ENCODE peak calls at places on chromosomes 3 and 15, in eight cellular contexts. F is iPS-NIHi11; N is stomach; B is upper lobe of right lung; Q is HT1080; A is astrocyte of the hippocampus; S is activated naive CD4-positive, alpha-beta T cell treated with Interleukin-2 at 50 U/mL for 16 hours; V is sigmoid colon. Z is an unnamed sample.

GRCh38 chr15:90327313-90327712 is 24.8 kb upstream of the ZNF774 start:
- DNase-seq in F (no peak), N (no peak), B (no peak), Q (no peak), A (no peak), S (no peak), V (peak), Z (no peak)

GRCh38 chr3:72944696-72945095 is 51.9 kb upstream of the PPP4R2 start:
- DNase-seq in F (no peak), N (no peak), B (no peak), Q (no peak), A (no peak), S (no peak), V (no peak), Z (no peak)

GRCh38 chr3:73493543-73494314 is 131.0 kb downstream of the PDZRN3 start:
- DNase-seq in F (no peak), N (no peak), B (no peak), Q (no peak), A (peak), S (no peak), V (no peak), Z (no peak)

GRCh38 chr3:127803619-127804018 is 18.7 kb downstream of the MGLL start:
- DNase-seq in F (no peak), N (no peak), B (no peak), Q (peak), A (peak), S (no peak), V (no peak), Z (no peak)

GRCh38 chr15:38129531-38130199 is 123.0 kb upstream of the SPRED1 start:
- DNase-seq in F (no peak), N (peak), B (peak), Q (peak), A (peak), S (no peak), V (peak), Z (peak)

GRCh38 chr3:54988302-54989022 is 60.6 kb upstream of the LRTM1 start:
- DNase-seq in F (no peak), N (no peak), B (no peak), Q (no peak), A (peak), S (no peak), V (peak), Z (peak)

GRCh38 chr3:127889461-127889863 is 25.6 kb upstream of the KBTBD12 start:
- DNase-seq in F (no peak), N (no peak), B (no peak), Q (peak), A (peak), S (no peak), V (no peak), Z (no peak)

GRCh38 chr15:70508561-70509281 is 254.6 kb downstream of the UACA start:
- DNase-seq in F (no peak), N (no peak), B (no peak), Q (peak), A (peak), S (peak), V (no peak), Z (no peak)

GRCh38 chr3:161253711-161254110 is 32.6 kb downstream of the NMD3 start:
- DNase-seq in F (no peak), N (no peak), B (no peak), Q (no peak), A (no peak), S (no peak), V (no peak), Z (no peak)

GRCh38 chr15:64693134-64693533 is 82.3 kb downstream of the RBPMS2 start:
- DNase-seq in F (no peak), N (peak), B (no peak), Q (peak), A (peak), S (no peak), V (peak), Z (no peak)

GRCh38 chr15:59247364-59247763 is 40.7 kb downstream of the LDHAL6B start:
- DNase-seq in F (peak), N (peak), B (no peak), Q (peak), A (peak), S (peak), V (no peak), Z (peak)

GRCh38 chr3:107899996-107900651 is 190.7 kb downstream of the CD47 start:
- DNase-seq in F (no peak), N (no peak), B (no peak), Q (peak), A (no peak), S (no peak), V (no peak), Z (no peak)

GRCh38 chr15:95690631-95691340 is 639.7 kb upstream of the NR2F2 start:
- DNase-seq in F (no peak), N (no peak), B (no peak), Q (no peak), A (no peak), S (no peak), V (no peak), Z (no peak)

GRCh38 chr15:96565266-96565665 is 234.8 kb downstream of the NR2F2 start:
- DNase-seq in F (no peak), N (no peak), B (no peak), Q (peak), A (no peak), S (no peak), V (no peak), Z (no peak)

GRCh38 chr3:18964640-18965039 is 183.7 kb upstream of the KCNH8 start:
- DNase-seq in F (no peak), N (no peak), B (no peak), Q (no peak), A (no peak), S (no peak), V (no peak), Z (no peak)

Z was measured in Peyer's patch.